ENCODE peak calls at places on chromosomes 16 and 17, in four cellular contexts. V is left ventricle myocardium superior; R is activated T-helper 1 cell treated with anti-CD3 and anti-CD28 coated beads, Interleukin-12 subunit alpha, Interleukin-12 subunit beta, Interleukin-2, Interleukin-4 antibody, amounts not matched to agents 30 ng/mL and 10 ng/mL and 1 ng/mL, durations not matched to agents 14 hours and 24 hours and 36 hours; O is putamen. X is an unnamed sample.

GRCh38 chr17:42832213-42832933 is 824 bp upstream of the PSME3 start:
- DNase-seq in O (no peak), R (no peak), V (no peak), X (no peak)

GRCh38 chr17:81049973-81050551 is 15.1 kb downstream of the BAIAP2 start:
- DNase-seq in O (no peak), R (no peak), V (peak; percentile 63), X (peak; percentile 66)

GRCh38 chr17:46122486-46122871 is 70.8 kb downstream of the KANSL1 start:
- DNase-seq in O (no peak), R (no peak), V (no peak), X (no peak)

GRCh38 chr17:27456681-27457404 is 595 bp downstream of the KSR1 start:
- DNase-seq in V (no peak), R (peak; percentile 8), O (no peak), X (no peak)

GRCh38 chr17:21033350-21033749 is 9.5 kb downstream of the USP22 start:
- DNase-seq in O (no peak), V (no peak), R (no peak), X (no peak)

GRCh38 chr17:51124641-51125503 is 4.2 kb upstream of the SPAG9 start:
- DNase-seq in V (no peak), R (no peak), O (no peak), X (no peak)

GRCh38 chr16:1691956-1692355 is 13.9 kb downstream of the JPT2 start:
- DNase-seq in O (no peak), V (no peak), R (no peak), X (peak; percentile 66)

GRCh38 chr17:45338023-45338781 is 21.4 kb upstream of the MAP3K14 start:
- DNase-seq in O (no peak), R (no peak), V (peak; percentile 55), X (no peak)

GRCh38 chr16:87325480-87325879 is 8.3 kb upstream of the C16orf95 start:
- DNase-seq in V (no peak), O (no peak), R (no peak), X (no peak)

GRCh38 chr17:5500247-5500803 is 14.0 kb downstream of the MIS12 start:
- DNase-seq in O (peak; percentile 2), R (no peak), V (no peak), X (peak; percentile 13)

GRCh38 chr16:77306050-77306616 is 106.9 kb downstream of the SYCE1L start:
- DNase-seq in R (no peak), V (no peak), O (no peak), X (no peak)

GRCh38 chr16:23500866-23501234 is 9.4 kb downstream of the GGA2 start:
- DNase-seq in R (no peak), O (no peak), V (no peak), X (no peak)

GRCh38 chr16:87956771-87957279 is 5.6 kb downstream of the BANP start:
- DNase-seq in O (no peak), V (no peak), R (peak; percentile 44), X (peak; percentile 49)

GRCh38 chr16:13378151-13378550 is 476.8 kb downstream of the SHISA9 start:
- DNase-seq in R (no peak), O (no peak), V (no peak), X (no peak)

GRCh38 chr17:40566027-40566426 is 755 bp upstream of the CCR7 start:
- DNase-seq in R (no peak), V (no peak), O (no peak), X (no peak)

GRCh38 chr17:43216762-43217613 is 5.3 kb downstream of the TMEM106A start:
- DNase-seq in R (no peak), O (no peak), V (no peak), X (no peak)

GRCh38 chr17:72811976-72812687 is 280.4 kb downstream of the SLC39A11 start:
- DNase-seq in O (no peak), V (no peak), R (no peak), X (no peak)

GRCh38 chr17:42617956-42618431 is 8.5 kb downstream of the TUBG1 start:
- DNase-seq in R (no peak), O (no peak), V (no peak), X (no peak)

GRCh38 chr16:50038756-50039529 is 13.9 kb downstream of the CNEP1R1 start:
- DNase-seq in V (no peak), R (no peak), O (peak; percentile 8), X (peak; percentile 70)

GRCh38 chr17:2883544-2884203 is 87.4 kb downstream of the RAP1GAP2 start:
- DNase-seq in O (no peak), V (peak; percentile 66), R (no peak), X (no peak)

GRCh38 chr16:66740010-66740409 is 11.4 kb downstream of the DYNC1LI2 start:
- DNase-seq in R (no peak), O (no peak), V (no peak), X (no peak)

GRCh38 chr17:37737971-37738370 is 6.9 kb downstream of the HNF1B start:
- DNase-seq in R (no peak), O (no peak), V (no peak), X (no peak)

GRCh38 chr17:53390575-53390974 is 432.2 kb upstream of the KIF2B start:
- DNase-seq in R (no peak), O (no peak), V (no peak), X (no peak)

GRCh38 chr17:57853695-57854094 is 3.9 kb upstream of the MRPS23 start:
- DNase-seq in O (no peak), R (no peak), V (peak; percentile 78), X (no peak)

GRCh38 chr16:2768403-2769089 is 8.5 kb downstream of the ELOB start:
- DNase-seq in O (no peak), V (no peak), R (no peak), X (no peak)

GRCh38 chr17:6599364-6599763 is 41.1 kb downstream of the KIAA0753 start:
- DNase-seq in O (peak; percentile 58), V (no peak), R (no peak), X (peak; percentile 72)

GRCh38 chr16:27994686-27995085 is 68.8 kb downstream of the GSG1L start:
- DNase-seq in V (no peak), O (no peak), R (no peak), X (no peak)

GRCh38 chr17:64118452-64118979 is 11.4 kb downstream of the ERN1 start:
- DNase-seq in V (peak; percentile 64), R (no peak), O (no peak), X (peak; percentile 50)